ENCODE peak calls at places on chromosome 13, in six cellular contexts. R, C, B, Q, A and W are unnamed samples.

GRCh38 chr13:36323408-36323807 is 22.8 kb downstream of the SPART start:
- DNase-seq in Q (no peak), R (no peak), B (no peak), C (no peak), A (no peak), W (no peak)

GRCh38 chr13:28822161-28822560 is 2.0 kb downstream of the MTUS2 start:
- DNase-seq in A (no peak), R (no peak), Q (no peak), C (no peak), B (no peak), W (no peak)

GRCh38 chr13:101624981-101625380 is 172.5 kb downstream of the ITGBL1 start:
- DNase-seq in Q (no peak), A (no peak), R (no peak), B (no peak), C (no peak), W (no peak)

GRCh38 chr13:63409791-63410351 is 1994.2 kb upstream of the PCDH20 start:
- DNase-seq in Q (no peak), A (no peak), B (no peak), C (no peak), R (no peak), W (no peak)

GRCh38 chr13:75675421-75675820 is 39.3 kb downstream of the LMO7 start:
- DNase-seq in R (no peak), A (no peak), Q (no peak), B (peak), C (no peak), W (no peak)

GRCh38 chr13:60080871-60081270 is 82.9 kb downstream of the DIAPH3 start:
- DNase-seq in A (no peak), R (no peak), C (no peak), B (no peak), Q (no peak), W (no peak)

GRCh38 chr13:106183410-106184128 is 351.9 kb downstream of the EFNB2 start:
- DNase-seq in A (no peak), R (no peak), B (no peak), Q (no peak), C (no peak), W (no peak)

GRCh38 chr13:77717508-77717907 is 20.0 kb downstream of the SLAIN1 start:
- DNase-seq in C (no peak), Q (no peak), B (no peak), R (no peak), A (no peak), W (no peak)

GRCh38 chr13:42992585-42993122 is 613 bp upstream of the EPSTI1 start:
- DNase-seq in A (no peak), R (no peak), B (no peak), C (no peak), Q (no peak), W (no peak)

GRCh38 chr13:92967923-92968322 is 258.7 kb upstream of the GPC6 start:
- DNase-seq in B (peak), Q (no peak), C (peak), A (no peak), R (no peak), W (no peak)

GRCh38 chr13:75929074-75929473 is 292.9 kb downstream of the LMO7 start:
- DNase-seq in Q (no peak), A (no peak), R (no peak), C (no peak), B (no peak), W (no peak)

GRCh38 chr13:110399801-110400200 is 92.7 kb downstream of the COL4A2 start:
- DNase-seq in R (no peak), Q (no peak), B (peak), C (no peak), A (no peak), W (no peak)

GRCh38 chr13:30673669-30674521 is 56.2 kb downstream of the USPL1 start:
- DNase-seq in B (peak), R (peak), C (peak), Q (peak), A (peak), W (peak)

GRCh38 chr13:23629566-23630272 is 59.5 kb downstream of the TNFRSF19 start:
- DNase-seq in B (no peak), Q (no peak), C (no peak), A (no peak), R (no peak), W (no peak)

GRCh38 chr13:113273856-113274590 is 23.0 kb upstream of the LAMP1 start:
- DNase-seq in B (peak), A (no peak), Q (peak), R (no peak), C (peak), W (no peak)

GRCh38 chr13:29746167-29746677 is 104.2 kb downstream of the UBL3 start:
- DNase-seq in Q (no peak), C (no peak), B (no peak), A (no peak), R (no peak), W (no peak)

GRCh38 chr13:75181906-75182305 is 300.1 kb downstream of the TBC1D4 start:
- DNase-seq in Q (no peak), C (peak), R (no peak), B (peak), A (no peak), W (no peak)

GRCh38 chr13:59747529-59747928 is 416.2 kb downstream of the DIAPH3 start:
- DNase-seq in Q (no peak), A (no peak), B (no peak), R (no peak), C (no peak), W (no peak)

GRCh38 chr13:110280231-110280813 is 26.6 kb downstream of the COL4A1 start:
- DNase-seq in A (peak), C (no peak), Q (no peak), R (no peak), B (peak), W (no peak)

GRCh38 chr13:35684432-35684831 is 207.9 kb upstream of the MAB21L1 start:
- DNase-seq in Q (no peak), C (no peak), R (no peak), B (no peak), A (peak), W (no peak)

GRCh38 chr13:41568990-41569387 is 111.6 kb downstream of the RGCC start:
- DNase-seq in Q (no peak), C (peak), B (peak), A (no peak), R (no peak), W (no peak)

GRCh38 chr13:113367771-113368170 is 3.8 kb upstream of the GRTP1 start:
- DNase-seq in C (no peak), B (no peak), A (peak), R (no peak), Q (no peak), W (no peak)

GRCh38 chr13:73057284-73058025 is 1.4 kb upstream of the KLF5 start:
- DNase-seq in Q (no peak), A (no peak), C (no peak), R (no peak), B (no peak), W (no peak)

GRCh38 chr13:48653074-48654054 is at the start of gene CYSLTR2:
- DNase-seq in Q (no peak), C (no peak), A (no peak), B (peak), R (no peak), W (no peak)

GRCh38 chr13:51729853-51730553 is 74.0 kb downstream of the DHRS12 start:
- DNase-seq in B (peak), Q (no peak), R (peak), A (peak), C (peak), W (peak)

GRCh38 chr13:101520672-101521071 is 68.2 kb downstream of the ITGBL1 start:
- DNase-seq in Q (no peak), R (no peak), A (no peak), B (peak), C (no peak), W (no peak)

GRCh38 chr13:73936001-73936400 is 198.2 kb downstream of the KLF12 start:
- DNase-seq in B (peak), A (no peak), R (no peak), Q (no peak), C (no peak), W (no peak)

GRCh38 chr13:106213028-106213427 is 322.4 kb downstream of the EFNB2 start:
- DNase-seq in Q (no peak), R (no peak), C (no peak), A (no peak), B (no peak), W (no peak)

GRCh38 chr13:60178327-60178726 is 14.6 kb upstream of the DIAPH3 start:
- DNase-seq in A (no peak), C (no peak), R (no peak), Q (no peak), B (no peak), W (no peak)

GRCh38 chr13:110887955-110888333 is 26.9 kb downstream of the ANKRD10 start:
- DNase-seq in A (no peak), B (no peak), R (no peak), Q (no peak), C (no peak), W (no peak)

GRCh38 chr13:82829040-82829439 is 1053.2 kb downstream of the SLITRK1 start:
- DNase-seq in A (no peak), Q (no peak), B (no peak), C (no peak), R (no peak), W (no peak)

GRCh38 chr13:113887700-113888201 is 23.9 kb upstream of the GAS6 start:
- DNase-seq in R (no peak), B (peak), A (no peak), C (no peak), Q (no peak), W (no peak)

GRCh38 chr13:99072941-99073340 is 95.1 kb upstream of the DOCK9 start:
- DNase-seq in A (no peak), B (no peak), R (no peak), C (no peak), Q (no peak), W (no peak)

GRCh38 chr13:45092668-45093067 is 27.6 kb upstream of the GTF2F2 start:
- DNase-seq in B (no peak), C (no peak), A (no peak), R (no peak), Q (no peak), W (no peak)

GRCh38 chr13:44870456-44870929 is 118.8 kb downstream of the NUFIP1 start:
- DNase-seq in C (no peak), R (no peak), A (peak), B (no peak), Q (no peak), W (no peak)

GRCh38 chr13:103386341-103386740 is 320.1 kb upstream of the SLC10A2 start:
- DNase-seq in C (no peak), R (peak), A (no peak), Q (no peak), B (peak), W (no peak)

GRCh38 chr13:74134777-74135305 is 637 bp upstream of the KLF12 start:
- DNase-seq in R (peak), A (peak), C (no peak), B (no peak), Q (peak), W (peak)

GRCh38 chr13:94535775-94536174 is 56.3 kb upstream of the DCT start:
- DNase-seq in B (no peak), R (no peak), C (no peak), A (no peak), Q (no peak), W (no peak)

GRCh38 chr13:33441015-33441414 is 155.5 kb upstream of the STARD13 start:
- DNase-seq in C (no peak), A (no peak), R (peak), B (peak), Q (no peak), W (peak)

GRCh38 chr13:21556051-21556450 is 47.9 kb downstream of the MICU2 start:
- DNase-seq in Q (no peak), C (no peak), A (no peak), R (no peak), B (peak), W (no peak)

GRCh38 chr13:21557995-21558394 is 46.0 kb downstream of the MICU2 start:
- DNase-seq in Q (no peak), R (no peak), B (peak), C (no peak), A (no peak), W (peak)
- TF ChIP-seq CTCF in Q (peak), R (peak), B (peak), C (peak), A (no peak), W (no peak)

GRCh38 chr13:80341098-80341701 is at the start of gene SPRY2:
- DNase-seq in B (peak), A (peak), Q (peak), C (peak), R (peak), W (peak)
- TF ChIP-seq CTCF in B (no peak), A (no peak), Q (no peak), C (no peak), R (no peak), W (no peak)

DNA sequence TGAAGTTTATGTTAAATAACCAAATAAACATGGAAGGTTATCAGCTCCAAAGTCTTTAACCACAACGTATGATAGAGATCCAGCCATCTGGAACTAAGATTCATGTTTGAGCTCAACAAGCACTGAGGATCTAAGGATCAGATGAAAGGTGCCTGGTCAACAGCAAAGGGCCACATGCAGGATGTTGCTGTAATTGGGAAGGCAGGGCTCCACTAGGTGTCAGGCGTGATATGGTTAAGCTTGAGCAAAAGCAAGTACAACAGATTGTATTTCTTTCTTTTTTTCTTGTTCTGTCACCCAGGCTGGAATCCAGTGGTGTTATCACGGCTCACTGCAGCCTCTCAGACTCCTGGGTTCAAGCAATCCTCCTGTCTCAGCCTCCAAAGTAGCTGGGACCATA is 12.0 kb downstream of the EBPL start:
- DNase-seq in C (no peak), R (no peak), Q (no peak), A (peak), B (no peak), W (peak)
- TF ChIP-seq CTCF in C (peak), R (no peak), Q (no peak), A (no peak), B (peak), W (no peak)

GRCh38 chr13:38042771-38043170 is 173.2 kb upstream of the TRPC4 start:
- DNase-seq in Q (no peak), B (peak), C (no peak), A (no peak), R (no peak), W (no peak)

GRCh38 chr13:38044067-38044466 is 174.5 kb upstream of the TRPC4 start:
- DNase-seq in B (no peak), Q (peak), R (no peak), C (no peak), A (no peak), W (no peak)

GRCh38 chr13:38046049-38046376 is 176.4 kb upstream of the TRPC4 start:
- DNase-seq in R (no peak), Q (no peak), B (no peak), C (no peak), A (no peak), W (no peak)

GRCh38 chr13:38045278-38046048 is 175.9 kb upstream of the TRPC4 start:
- DNase-seq in Q (peak), C (no peak), B (peak), A (no peak), R (peak), W (peak)
- TF ChIP-seq CTCF in Q (no peak), C (peak), B (peak), A (no peak), R (no peak), W (peak)

GRCh38 chr13:25699600-25699999 is 327.8 kb downstream of the ATP8A2 start:
- DNase-seq in A (no peak), B (no peak), Q (no peak), C (no peak), R (no peak), W (no peak)
- TF ChIP-seq CTCF in A (no peak), B (no peak), Q (no peak), C (no peak), R (no peak), W (no peak)

GRCh38 chr13:85896516-85897450 is 97.6 kb upstream of the SLITRK6 start:
- DNase-seq in C (no peak), R (peak), Q (no peak), B (no peak), A (no peak), W (no peak)
- TF ChIP-seq CTCF in C (no peak), R (no peak), Q (no peak), B (no peak), A (no peak), W (no peak)

DNA sequence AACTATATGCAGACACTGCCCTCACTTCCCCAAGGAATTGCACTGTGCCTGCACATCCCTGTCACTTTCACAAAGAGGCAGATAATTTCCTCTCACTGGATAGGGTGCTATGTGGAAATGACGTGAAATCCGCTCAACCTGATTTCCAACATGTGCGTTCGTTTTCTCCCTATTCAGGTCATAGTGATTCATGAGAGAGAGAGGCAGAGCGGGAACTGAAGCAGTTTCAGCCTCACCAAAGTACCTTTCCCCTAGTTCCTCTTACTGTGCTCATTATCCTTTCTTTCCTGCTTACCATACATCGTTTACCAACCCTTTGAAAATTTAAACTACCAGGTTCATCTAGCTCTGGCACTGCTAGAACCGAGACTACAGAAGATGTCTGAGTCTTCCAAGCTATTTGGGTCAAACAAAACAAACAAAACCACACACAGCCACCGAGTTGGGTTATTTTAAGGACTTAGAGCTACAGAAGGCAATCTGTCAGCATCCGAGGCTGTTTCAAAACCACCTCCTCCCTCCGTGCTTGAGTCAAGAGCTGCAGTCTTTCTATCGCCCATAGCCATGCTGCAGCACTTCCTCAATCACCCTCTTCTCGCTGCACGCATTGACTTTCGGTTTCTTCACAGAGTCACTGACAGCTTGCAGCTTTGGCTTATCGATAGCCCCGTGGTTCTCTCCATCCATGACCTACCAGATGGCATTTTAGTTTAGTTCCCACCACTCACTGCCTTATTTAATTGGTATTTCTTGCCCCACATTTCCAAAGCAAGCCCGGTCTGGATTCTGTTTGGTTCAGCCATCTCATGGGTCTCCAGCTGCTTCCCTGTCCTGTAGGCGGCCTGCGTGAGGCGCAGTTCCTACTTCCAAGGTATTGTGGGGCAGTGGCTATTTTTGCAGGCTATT is 1395.8 kb downstream of the EFNB2 start:
- DNase-seq in B (peak), R (no peak), C (no peak), A (peak), Q (peak), W (no peak)
- TF ChIP-seq CTCF in B (peak), R (no peak), C (peak), A (no peak), Q (peak), W (no peak)

GRCh38 chr13:38686635-38687245 is at the start of gene FREM2:
- DNase-seq in B (peak), R (peak), C (no peak), A (no peak), Q (peak), W (peak)

GRCh38 chr13:38687246-38688229 is 661 bp downstream of the FREM2 start:
- DNase-seq in A (no peak), C (no peak), B (peak), Q (peak), R (peak), W (peak)

GRCh38 chr13:38684714-38685113 is 2.2 kb upstream of the FREM2 start:
- DNase-seq in B (no peak), Q (no peak), C (no peak), R (no peak), A (no peak), W (no peak)

GRCh38 chr13:38688674-38689073 is 1.8 kb downstream of the FREM2 start:
- DNase-seq in Q (no peak), C (no peak), R (no peak), B (no peak), A (no peak), W (no peak)

DNA sequence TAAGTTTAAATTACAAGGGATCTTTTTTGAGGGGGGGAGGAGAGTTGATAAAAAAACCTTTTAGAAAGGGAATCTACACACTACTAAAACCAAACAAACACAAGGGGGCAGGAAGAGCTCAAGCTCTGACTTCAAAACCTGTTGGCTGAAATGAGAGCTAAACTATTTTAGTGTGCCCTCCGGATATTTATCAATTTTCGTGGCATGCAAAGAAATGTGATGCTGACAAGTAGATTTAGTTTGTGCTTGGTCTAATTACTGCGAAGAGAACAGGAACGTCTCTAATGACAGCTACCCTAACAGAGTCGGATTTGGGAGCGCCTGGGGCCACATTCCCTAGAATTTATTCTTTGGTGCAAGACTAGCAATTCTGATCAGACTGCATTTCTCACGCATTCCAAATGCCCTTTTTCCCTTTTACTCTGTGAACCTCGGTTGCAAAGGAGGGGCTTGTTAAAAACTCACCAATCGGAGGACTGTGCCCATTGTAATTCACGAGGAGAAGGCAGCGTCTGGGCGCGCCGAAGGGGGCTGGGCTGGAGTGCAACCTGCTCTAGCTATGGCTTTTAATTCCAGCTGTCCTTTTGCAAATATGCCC is 804 bp upstream of the FREM2 start:
- DNase-seq in C (no peak), B (peak), R (peak), A (no peak), Q (peak), W (peak)
- TF ChIP-seq CTCF in C (no peak), B (no peak), R (no peak), A (no peak), Q (no peak), W (no peak)